ENCODE peak calls at places on chromosomes 13 and 19, in nine cellular contexts. R is AG09309; U is NCI-H1694; C is MV-4-11; G is colonic mucosa; D is foreskin melanocyte; Z is WTC11; E is CD4-positive, alpha-beta T cell; L is mucosa of gallbladder. M is an unnamed sample.

GRCh38 chr19:1259206-1259872 is 9.8 kb upstream of the CIRBP start:
- DNase-seq in R (no peak), U (no peak), C (peak), G (peak), D (peak), Z (peak), E (peak), L (no peak), M (no peak)

GRCh38 chr13:23844132-23844531 is 45.1 kb downstream of the MIPEP start:
- DNase-seq in R (no peak), U (no peak), C (peak), G (no peak), D (no peak), Z (no peak), E (no peak), L (no peak), M (no peak)

GRCh38 chr13:114275309-114275708 is 6.1 kb upstream of the UPF3A start:
- DNase-seq in R (no peak), U (no peak), C (peak), G (no peak), D (no peak), Z (no peak), E (no peak), L (no peak), M (no peak)

GRCh38 chr13:84399320-84400085 is 517.2 kb upstream of the SLITRK1 start:
- DNase-seq in R (no peak), U (no peak), C (no peak), G (no peak), D (no peak), Z (no peak), E (no peak), L (no peak), M (no peak)

GRCh38 chr13:42113478-42113877 is 65.0 kb downstream of the DGKH start:
- DNase-seq in R (no peak), U (no peak), C (no peak), G (no peak), D (no peak), Z (no peak), E (no peak), L (no peak), M (no peak)

GRCh38 chr13:99974939-99975561 is 3.5 kb upstream of the ZIC5 start:
- DNase-seq in R (no peak), U (no peak), C (no peak), G (peak), D (no peak), Z (peak), E (no peak), L (no peak), M (no peak)

GRCh38 chr19:16025108-16026101 is 50.9 kb upstream of the TPM4 start:
- DNase-seq in R (peak), U (no peak), C (peak), G (no peak), D (peak), Z (peak), E (no peak), L (no peak), M (peak)

GRCh38 chr13:28137556-28137955 is 789 bp upstream of the PAN3 start:
- DNase-seq in R (no peak), U (peak), C (no peak), G (peak), D (no peak), Z (no peak), E (no peak), L (no peak), M (no peak)

GRCh38 chr19:34409189-34410164 is 5.3 kb downstream of the PDCD2L start:
- DNase-seq in R (no peak), U (no peak), C (peak), G (no peak), D (no peak), Z (no peak), E (no peak), L (no peak), M (no peak)

GRCh38 chr19:35143231-35143715 is at the start of gene FXYD7:
- DNase-seq in R (no peak), U (no peak), C (no peak), G (no peak), D (no peak), Z (peak), E (no peak), L (no peak), M (no peak)

GRCh38 chr19:34806976-34807860 is 34.2 kb upstream of the ZNF599 start:
- DNase-seq in R (no peak), U (no peak), C (no peak), G (no peak), D (no peak), Z (no peak), E (no peak), L (no peak), M (no peak)

GRCh38 chr13:113448885-113449692 is 4.2 kb downstream of the ADPRHL1 start:
- DNase-seq in R (no peak), U (peak), C (no peak), G (peak), D (no peak), Z (no peak), E (peak), L (peak), M (peak)

GRCh38 chr13:46803586-46803985 is 6.6 kb upstream of the ESD start:
- DNase-seq in R (no peak), U (no peak), C (no peak), G (no peak), D (no peak), Z (no peak), E (no peak), L (no peak), M (no peak)

GRCh38 chr19:27993619-27994018 is 1219.3 kb downstream of the UQCRFS1 start:
- DNase-seq in R (no peak), U (no peak), C (no peak), G (no peak), D (no peak), Z (no peak), E (no peak), L (no peak), M (no peak)

GRCh38 chr13:32851083-32852064 is 164.8 kb upstream of the KL start:
- DNase-seq in R (no peak), U (no peak), C (no peak), G (no peak), D (no peak), Z (no peak), E (no peak), L (no peak), M (no peak)

GRCh38 chr13:113273856-113274590 is 23.0 kb upstream of the LAMP1 start:
- DNase-seq in R (peak), U (no peak), C (peak), G (no peak), D (no peak), Z (no peak), E (no peak), L (no peak), M (no peak)

GRCh38 chr19:34320277-34320676 is 44.7 kb upstream of the GPI start:
- DNase-seq in R (no peak), U (no peak), C (no peak), G (no peak), D (no peak), Z (no peak), E (no peak), L (no peak), M (no peak)

GRCh38 chr13:51714663-51715168 is 89.2 kb downstream of the DHRS12 start:
- DNase-seq in R (no peak), U (no peak), C (peak), G (no peak), D (no peak), Z (no peak), E (no peak), L (no peak), M (no peak)

GRCh38 chr13:106362637-106363036 is 172.8 kb downstream of the EFNB2 start:
- DNase-seq in R (no peak), U (no peak), C (no peak), G (no peak), D (no peak), Z (no peak), E (no peak), L (no peak), M (no peak)

GRCh38 chr19:12126707-12127106 is 13.4 kb downstream of the ZNF20 start:
- DNase-seq in R (no peak), U (no peak), C (no peak), G (peak), D (no peak), Z (peak), E (no peak), L (no peak), M (no peak)

GRCh38 chr13:97188207-97188606 is 33.9 kb upstream of the MBNL2 start:
- DNase-seq in R (no peak), U (no peak), C (no peak), G (no peak), D (no peak), Z (no peak), E (no peak), L (no peak), M (no peak)